ENCODE peak calls at places on chromosomes 1 and 21, in four cellular contexts. P, Z, B and C are unnamed samples.

GRCh38 chr1:959730-960039 is 629 bp upstream of the NOC2L start:
- DNase-seq in P (no peak), Z (no peak), B (no peak), C (no peak)

GRCh38 chr1:228647523-228648444 is 87.5 kb upstream of the RHOU start:
- DNase-seq in P (peak; percentile 34), Z (peak; percentile 75), B (peak; percentile 91), C (no peak)

GRCh38 chr1:187877220-187877619 is 1048.5 kb downstream of the PLA2G4A start:
- DNase-seq in P (no peak), Z (no peak), B (no peak), C (no peak)

GRCh38 chr1:223460566-223461189 is 67.5 kb downstream of the CCDC185 start:
- DNase-seq in P (no peak), Z (no peak), B (no peak), C (no peak)

GRCh38 chr1:92324784-92325183 is 25.9 kb downstream of the RPAP2 start:
- DNase-seq in P (no peak), Z (no peak), B (no peak), C (no peak)

GRCh38 chr1:20071416-20071815 is 1.4 kb downstream of the PLA2G5 start:
- DNase-seq in P (no peak), Z (no peak), B (peak; percentile 57), C (no peak)

GRCh38 chr1:90850181-90850924 is 133.3 kb upstream of the BARHL2 start:
- DNase-seq in P (peak; percentile 17), Z (no peak), B (no peak), C (peak; percentile 30)

GRCh38 chr1:86704972-86705632 is 726 bp downstream of the SH3GLB1 start:
- DNase-seq in P (peak; percentile 65), Z (peak; percentile 82), B (peak; percentile 91), C (peak; percentile 37)

GRCh38 chr1:72241397-72241796 is 40.9 kb downstream of the NEGR1 start:
- DNase-seq in P (no peak), Z (no peak), B (no peak), C (no peak)

GRCh38 chr21:43740497-43741156 is 21.7 kb downstream of the PDXK start:
- DNase-seq in P (no peak), Z (peak; percentile 87), B (no peak), C (no peak)

DNA sequence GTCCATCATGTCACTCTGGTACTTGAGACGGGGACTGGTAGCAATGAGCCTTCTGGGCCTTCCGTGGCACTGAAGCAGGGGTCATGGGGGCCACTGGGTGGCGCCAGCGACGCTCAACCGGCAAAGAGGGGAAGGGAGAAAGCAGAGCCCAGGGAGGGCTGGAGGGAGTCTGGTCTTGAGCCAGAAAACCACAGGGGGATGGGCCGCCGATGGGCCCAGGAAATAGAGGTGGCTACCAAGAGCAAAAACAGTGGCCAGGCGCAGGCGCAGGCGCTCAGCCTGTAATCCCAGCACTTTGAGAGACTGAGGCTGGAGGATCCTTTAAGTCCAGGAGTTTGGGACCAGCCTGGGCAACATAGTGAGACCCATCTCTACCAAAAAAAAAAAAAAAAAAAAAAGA is 21.8 kb downstream of the EXOC8 start:
- DNase-seq in P (peak; percentile 36), Z (no peak), B (peak; percentile 75), C (no peak)
- TF ChIP-seq CTCF in P (peak; percentile 52), Z (no peak), B (no peak), C (no peak)

DNA sequence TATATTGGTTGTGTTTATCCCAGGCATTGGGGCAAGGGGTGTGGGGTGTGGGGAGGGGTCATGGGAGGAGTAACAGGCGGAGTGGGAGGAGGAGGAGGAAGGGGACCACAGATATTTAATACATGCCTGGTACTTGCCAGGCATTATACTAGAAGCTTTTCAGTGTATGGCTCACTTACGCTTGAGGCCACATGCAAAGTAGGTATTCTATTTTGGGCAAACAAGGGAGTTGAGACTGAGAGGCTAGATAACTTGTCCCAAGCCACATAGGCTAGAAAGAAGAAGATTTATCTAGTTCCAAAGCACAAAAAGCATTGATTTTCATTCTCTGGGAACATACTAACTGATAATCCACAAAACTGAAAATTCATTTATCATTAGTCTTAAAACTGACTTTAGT is 27.2 kb downstream of the NGF start:
- DNase-seq in P (no peak), Z (no peak), B (no peak), C (no peak)
- H3K4me3 ChIP-seq in P (no peak overlapping the region), Z (no peak overlapping the region), B (no peak overlapping the region), C (no peak overlapping the region)

GRCh38 chr1:150364231-150365003 is 470 bp downstream of the RPRD2 start:
- DNase-seq in P (peak; percentile 82), Z (peak; percentile 87), B (peak; percentile 93), C (peak; percentile 88)
- TF ChIP-seq CTCF in P (no peak), Z (peak; percentile 14), B (no peak), C (no peak)

DNA sequence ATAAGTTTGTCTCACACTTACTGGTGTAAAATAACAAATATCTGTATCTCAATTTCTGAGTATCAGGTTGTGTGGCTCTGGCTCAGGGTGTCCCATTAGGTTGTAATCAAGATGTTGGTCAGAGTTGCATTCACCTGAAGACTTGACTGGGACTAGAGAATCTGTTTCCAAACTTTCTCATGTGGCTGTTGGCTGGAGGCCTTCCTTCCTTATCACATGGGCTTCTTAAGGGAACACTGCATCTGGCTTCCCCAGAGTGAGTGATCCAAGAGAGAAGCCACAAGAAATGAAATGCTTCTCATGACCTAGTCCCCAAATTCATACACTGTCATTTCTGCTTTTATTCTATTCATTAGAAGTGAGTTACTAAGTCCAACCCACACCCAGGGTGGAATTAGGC is 568.4 kb upstream of the CAMK1G start:
- DNase-seq in P (no peak), Z (no peak), B (no peak), C (no peak)
- H3K4me3 ChIP-seq in P (no peak overlapping the region), Z (no peak overlapping the region), B (no peak overlapping the region), C (no peak overlapping the region)